ENCODE peak calls at places on chromosomes 1 and 21, in four cellular contexts. One of them, this sample, is unnamed. For H3K9me3 and H3K4me1, the result is how much of the 10 kb centered on the place peaks cover.

GRCh38 chr1:53548031-53548491 is 88.9 kb downstream of the DMRTB1 start:
- DNase-seq in IMR-90: no peak
- DNase-seq in psoas muscle: no peak
- DNase-seq in cardiac muscle cell: no peak
- DNase-seq in this sample: peak

GRCh38 chr1:20785907-20786309 is 1.2 kb downstream of the HP1BP3 start:
- DNase-seq in IMR-90: no peak
- DNase-seq in psoas muscle: no peak
- DNase-seq in cardiac muscle cell: no peak
- DNase-seq in this sample: no peak

GRCh38 chr1:41580520-41581172 is 96.2 kb upstream of the EDN2 start:
- DNase-seq in IMR-90: no peak
- DNase-seq in psoas muscle: no peak
- DNase-seq in cardiac muscle cell: no peak
- DNase-seq in this sample: no peak

GRCh38 chr21:35051287-35051818 is 2.3 kb upstream of the RUNX1 start:
- DNase-seq in IMR-90: peak
- DNase-seq in psoas muscle: peak
- DNase-seq in cardiac muscle cell: peak
- DNase-seq in this sample: peak

GRCh38 chr1:11893907-11894251 is 32.3 kb downstream of the KIAA2013 start:
- DNase-seq in IMR-90: peak
- DNase-seq in psoas muscle: peak
- DNase-seq in cardiac muscle cell: peak
- DNase-seq in this sample: peak

GRCh38 chr1:148264374-148265276 is 112.5 kb upstream of the NBPF11 start:
- DNase-seq in IMR-90: peak
- DNase-seq in psoas muscle: no peak
- DNase-seq in cardiac muscle cell: peak
- DNase-seq in this sample: no peak

GRCh38 chr1:97797403-97798183 is 123.2 kb downstream of the DPYD start:
- DNase-seq in IMR-90: peak
- DNase-seq in psoas muscle: peak
- DNase-seq in cardiac muscle cell: peak
- DNase-seq in this sample: no peak

GRCh38 chr1:2803931-2804627 is 2.6 kb upstream of the TTC34 start:
- DNase-seq in IMR-90: no peak
- DNase-seq in psoas muscle: peak
- DNase-seq in cardiac muscle cell: no peak
- DNase-seq in this sample: peak

GRCh38 chr21:46093668-46094400 is 4.1 kb upstream of the COL6A2 start:
- DNase-seq in IMR-90: no peak
- DNase-seq in psoas muscle: peak
- DNase-seq in cardiac muscle cell: no peak
- DNase-seq in this sample: peak

GRCh38 chr1:246838118-246838456 is 93.7 kb downstream of the AHCTF1 start:
- DNase-seq in IMR-90: no peak
- DNase-seq in psoas muscle: no peak
- DNase-seq in cardiac muscle cell: no peak
- DNase-seq in this sample: no peak

GRCh38 chr1:96492236-96492635 is 229.3 kb upstream of the PTBP2 start:
- DNase-seq in IMR-90: peak
- DNase-seq in psoas muscle: peak
- DNase-seq in cardiac muscle cell: peak
- DNase-seq in this sample: no peak

GRCh38 chr1:15620155-15620545 is 2.9 kb downstream of the DDI2 start:
- DNase-seq in IMR-90: peak
- DNase-seq in psoas muscle: no peak
- DNase-seq in cardiac muscle cell: peak
- DNase-seq in this sample: no peak

GRCh38 chr1:91701494-91701869 is 184.5 kb downstream of the TGFBR3 start:
- DNase-seq in IMR-90: no peak
- DNase-seq in psoas muscle: no peak
- DNase-seq in cardiac muscle cell: no peak
- DNase-seq in this sample: no peak

GRCh38 chr1:218345673-218346390 is 696 bp downstream of the TGFB2 start:
- DNase-seq in IMR-90: peak
- DNase-seq in psoas muscle: peak
- DNase-seq in cardiac muscle cell: peak
- DNase-seq in this sample: peak

DNA sequence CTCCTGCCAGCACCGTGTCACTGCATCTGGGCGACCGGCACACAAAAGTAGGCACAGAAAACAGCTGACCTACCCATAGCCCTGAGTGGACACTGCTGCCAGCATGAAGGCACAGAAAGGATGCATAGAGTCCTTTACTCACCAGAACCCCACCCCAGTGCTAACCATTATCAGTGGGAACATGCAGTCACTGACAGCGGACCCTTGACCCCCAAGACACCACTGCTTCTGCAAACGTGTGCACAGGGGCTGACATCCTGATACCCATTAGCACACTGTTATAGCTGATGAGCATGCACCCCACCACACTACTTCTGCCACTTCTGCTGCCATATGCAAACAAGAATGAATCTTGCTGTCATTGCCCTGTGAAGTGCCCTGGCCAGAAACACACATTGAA is 953.0 kb upstream of the NCAM2 start:
- DNase-seq in IMR-90: no peak
- DNase-seq in psoas muscle: no peak
- DNase-seq in cardiac muscle cell: no peak
- DNase-seq in this sample: no peak
- H3K9me3 ChIP-seq in IMR-90: under half
- H3K9me3 ChIP-seq in psoas muscle: under half
- H3K9me3 ChIP-seq in cardiac muscle cell: under half
- H3K9me3 ChIP-seq in this sample: under half

DNA sequence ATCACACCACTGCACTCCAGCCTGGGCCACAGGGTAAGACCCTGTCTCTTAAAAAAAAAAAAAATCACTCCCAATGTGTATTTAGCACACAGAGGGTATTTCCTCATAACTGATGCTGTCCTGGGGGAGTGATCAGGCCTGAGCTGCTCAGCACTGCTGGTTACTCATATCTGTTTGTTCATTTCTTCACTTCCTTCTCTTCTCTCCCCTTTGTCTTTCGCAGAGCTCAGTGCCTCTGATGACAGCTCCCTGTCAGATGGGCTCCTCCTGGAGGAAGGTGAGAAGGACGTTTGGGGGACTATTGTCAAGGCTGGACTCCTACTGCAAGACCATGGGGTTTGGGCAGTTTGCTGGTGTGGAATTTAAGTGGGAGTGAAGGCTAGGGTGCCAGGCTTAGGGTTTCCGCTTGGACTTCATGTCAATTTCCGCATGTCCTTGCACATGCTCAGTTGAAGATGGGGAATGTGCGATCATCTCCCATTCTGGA is 13.0 kb downstream of the INAVA start:
- DNase-seq in IMR-90: no peak
- DNase-seq in psoas muscle: no peak
- DNase-seq in cardiac muscle cell: peak
- DNase-seq in this sample: no peak
- H3K4me1 ChIP-seq in IMR-90: under half
- H3K4me1 ChIP-seq in psoas muscle: under half
- H3K4me1 ChIP-seq in cardiac muscle cell: under half
- H3K4me1 ChIP-seq in this sample: under half

GRCh38 chr1:180311011-180311730 is 81.1 kb downstream of the LHX4 start:
- DNase-seq in IMR-90: peak
- DNase-seq in psoas muscle: no peak
- DNase-seq in cardiac muscle cell: peak
- DNase-seq in this sample: no peak
- H3K4me3 ChIP-seq in IMR-90: no peak
- H3K4me3 ChIP-seq in psoas muscle: no peak
- H3K4me3 ChIP-seq in cardiac muscle cell: no peak
- H3K4me3 ChIP-seq in this sample: no peak

DNA sequence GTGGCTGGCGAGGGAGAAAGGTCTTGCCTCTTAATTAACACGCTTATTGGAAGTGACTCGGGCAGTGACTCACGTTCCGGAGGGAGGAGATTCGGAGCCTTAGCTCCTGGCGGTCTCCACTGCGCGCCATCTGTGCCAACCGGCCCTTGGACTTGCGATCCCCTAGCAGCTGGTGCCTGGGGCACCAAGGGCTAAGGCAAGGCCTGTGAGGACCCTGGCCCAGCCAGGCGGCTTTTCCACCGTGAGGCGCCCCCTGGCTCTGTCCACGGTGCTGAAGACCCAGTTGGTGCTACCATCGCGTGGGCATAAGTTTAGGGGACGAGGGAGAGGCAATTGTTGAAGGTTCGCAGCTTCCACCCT is 1.3 kb upstream of the SYT6 start:
- DNase-seq in IMR-90: no peak
- DNase-seq in psoas muscle: peak
- DNase-seq in cardiac muscle cell: peak
- DNase-seq in this sample: no peak
- H3K9me3 ChIP-seq in IMR-90: under half
- H3K9me3 ChIP-seq in psoas muscle: under half
- H3K9me3 ChIP-seq in cardiac muscle cell: under half
- H3K9me3 ChIP-seq in this sample: under half

GRCh38 chr1:173478099-173478555 is 992 bp downstream of the PRDX6 start:
- DNase-seq in IMR-90: peak
- DNase-seq in psoas muscle: peak
- DNase-seq in cardiac muscle cell: peak
- DNase-seq in this sample: peak
- H3K4me1 ChIP-seq in IMR-90: under half
- H3K4me1 ChIP-seq in psoas muscle: under half
- H3K4me1 ChIP-seq in cardiac muscle cell: under half
- H3K4me1 ChIP-seq in this sample: under half